ENCODE peak calls at places on chromosomes 5 and 9, in eight cellular contexts. One of them, this sample, is unnamed.

GRCh38 chr5:79692586-79692985 is 3.0 kb downstream of the CMYA5 start:
- DNase-seq in adrenal gland: no peak
- DNase-seq in tibial nerve: no peak
- DNase-seq in heart right ventricle: no peak
- DNase-seq in fibroblast of pulmonary artery: no peak
- DNase-seq in IMR-90: no peak
- DNase-seq in ovary: no peak
- DNase-seq in AG04450: no peak
- DNase-seq in this sample: no peak

GRCh38 chr5:128201065-128201926 is 117.7 kb downstream of the SLC12A2 start:
- DNase-seq in adrenal gland: peak; percentile 82
- DNase-seq in tibial nerve: peak; percentile 83
- DNase-seq in heart right ventricle: peak; percentile 81
- DNase-seq in fibroblast of pulmonary artery: peak; percentile 66
- DNase-seq in IMR-90: peak; percentile 50
- DNase-seq in ovary: peak; percentile 86
- DNase-seq in AG04450: no peak
- DNase-seq in this sample: peak; percentile 76

GRCh38 chr5:153802419-153802818 is 236.3 kb downstream of the FAM114A2 start:
- DNase-seq in adrenal gland: no peak
- DNase-seq in tibial nerve: no peak
- DNase-seq in heart right ventricle: no peak
- DNase-seq in fibroblast of pulmonary artery: no peak
- DNase-seq in IMR-90: no peak
- DNase-seq in ovary: no peak
- DNase-seq in AG04450: no peak
- DNase-seq in this sample: no peak

GRCh38 chr9:123998970-123999621 is 12.5 kb upstream of the LHX2 start:
- DNase-seq in adrenal gland: no peak
- DNase-seq in tibial nerve: no peak
- DNase-seq in heart right ventricle: peak; percentile 11
- DNase-seq in fibroblast of pulmonary artery: no peak
- DNase-seq in IMR-90: no peak
- DNase-seq in ovary: no peak
- DNase-seq in AG04450: no peak
- DNase-seq in this sample: no peak

GRCh38 chr5:78655731-78656130 is 7.2 kb upstream of the LHFPL2 start:
- DNase-seq in adrenal gland: no peak
- DNase-seq in tibial nerve: no peak
- DNase-seq in heart right ventricle: no peak
- DNase-seq in fibroblast of pulmonary artery: no peak
- DNase-seq in IMR-90: no peak
- DNase-seq in ovary: no peak
- DNase-seq in AG04450: no peak
- DNase-seq in this sample: no peak

GRCh38 chr5:96610747-96611146 is 51.4 kb upstream of the CAST start:
- DNase-seq in adrenal gland: no peak
- DNase-seq in tibial nerve: no peak
- DNase-seq in heart right ventricle: no peak
- DNase-seq in fibroblast of pulmonary artery: no peak
- DNase-seq in IMR-90: no peak
- DNase-seq in ovary: no peak
- DNase-seq in AG04450: no peak
- DNase-seq in this sample: peak; percentile 20

GRCh38 chr5:4523038-4523437 is 617.1 kb upstream of the ADAMTS16 start:
- DNase-seq in adrenal gland: no peak
- DNase-seq in tibial nerve: no peak
- DNase-seq in heart right ventricle: no peak
- DNase-seq in fibroblast of pulmonary artery: no peak
- DNase-seq in IMR-90: no peak
- DNase-seq in ovary: no peak
- DNase-seq in AG04450: no peak
- DNase-seq in this sample: no peak

GRCh38 chr5:74543162-74543995 is 97.1 kb downstream of the ENC1 start:
- DNase-seq in adrenal gland: no peak
- DNase-seq in tibial nerve: no peak
- DNase-seq in heart right ventricle: no peak
- DNase-seq in fibroblast of pulmonary artery: peak; percentile 74
- DNase-seq in IMR-90: peak; percentile 80
- DNase-seq in ovary: no peak
- DNase-seq in AG04450: no peak
- DNase-seq in this sample: peak; percentile 74

GRCh38 chr9:91841591-91841990 is 108.4 kb downstream of the ROR2 start:
- DNase-seq in adrenal gland: no peak
- DNase-seq in tibial nerve: no peak
- DNase-seq in heart right ventricle: no peak
- DNase-seq in fibroblast of pulmonary artery: no peak
- DNase-seq in IMR-90: no peak
- DNase-seq in ovary: no peak
- DNase-seq in AG04450: no peak
- DNase-seq in this sample: no peak

GRCh38 chr9:74724317-74724716 is 163.4 kb downstream of the TRPM6 start:
- DNase-seq in adrenal gland: no peak
- DNase-seq in tibial nerve: no peak
- DNase-seq in heart right ventricle: no peak
- DNase-seq in fibroblast of pulmonary artery: no peak
- DNase-seq in IMR-90: no peak
- DNase-seq in ovary: no peak
- DNase-seq in AG04450: no peak
- DNase-seq in this sample: no peak

GRCh38 chr5:142544946-142545652 is 140.8 kb downstream of the FGF1 start:
- DNase-seq in adrenal gland: no peak
- DNase-seq in tibial nerve: no peak
- DNase-seq in heart right ventricle: no peak
- DNase-seq in fibroblast of pulmonary artery: peak; percentile 62
- DNase-seq in IMR-90: peak; percentile 54
- DNase-seq in ovary: no peak
- DNase-seq in AG04450: no peak
- DNase-seq in this sample: peak; percentile 34

GRCh38 chr5:157793298-157793791 is 49.8 kb downstream of the LSM11 start:
- DNase-seq in adrenal gland: no peak
- DNase-seq in tibial nerve: no peak
- DNase-seq in heart right ventricle: no peak
- DNase-seq in fibroblast of pulmonary artery: no peak
- DNase-seq in IMR-90: no peak
- DNase-seq in ovary: no peak
- DNase-seq in AG04450: no peak
- DNase-seq in this sample: no peak

GRCh38 chr9:88258012-88258411 is 119.7 kb upstream of the SPATA31C2 start:
- DNase-seq in adrenal gland: peak; percentile 56
- DNase-seq in tibial nerve: no peak
- DNase-seq in heart right ventricle: peak; percentile 29
- DNase-seq in fibroblast of pulmonary artery: peak; percentile 73
- DNase-seq in IMR-90: peak; percentile 71
- DNase-seq in ovary: no peak
- DNase-seq in AG04450: no peak
- DNase-seq in this sample: peak; percentile 85

GRCh38 chr9:123778232-123778902 is 151.6 kb downstream of the DENND1A start:
- DNase-seq in adrenal gland: no peak
- DNase-seq in tibial nerve: no peak
- DNase-seq in heart right ventricle: no peak
- DNase-seq in fibroblast of pulmonary artery: no peak
- DNase-seq in IMR-90: no peak
- DNase-seq in ovary: no peak
- DNase-seq in AG04450: no peak
- DNase-seq in this sample: no peak

DNA sequence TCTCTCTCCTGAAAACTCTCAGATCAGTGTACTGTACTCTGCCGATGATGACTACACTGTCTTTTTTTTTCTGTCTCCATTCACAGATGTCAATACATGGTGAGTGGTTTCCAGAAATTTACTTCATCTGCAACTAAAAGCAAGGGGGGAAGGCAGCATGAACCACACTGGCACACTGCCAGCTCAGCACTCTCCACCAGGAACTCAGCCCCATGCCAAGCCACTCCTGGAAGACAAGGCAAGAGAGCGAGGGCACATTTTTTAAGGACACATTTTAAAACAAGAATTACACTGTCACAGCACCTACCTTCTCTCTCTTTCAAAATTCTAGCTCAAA is 75.3 kb downstream of the HMHB1 start:
- DNase-seq in adrenal gland: peak; percentile 29
- DNase-seq in tibial nerve: peak; percentile 14
- DNase-seq in heart right ventricle: peak; percentile 40
- DNase-seq in fibroblast of pulmonary artery: peak; percentile 53
- DNase-seq in IMR-90: peak; percentile 49
- DNase-seq in ovary: peak; percentile 19
- DNase-seq in AG04450: no peak
- DNase-seq in this sample: peak; percentile 60
- H3K4me3 ChIP-seq in adrenal gland: no peak overlapping the region
- H3K4me3 ChIP-seq in tibial nerve: no peak overlapping the region
- H3K4me3 ChIP-seq in heart right ventricle: no peak overlapping the region
- H3K4me3 ChIP-seq in fibroblast of pulmonary artery: no peak overlapping the region
- H3K4me3 ChIP-seq in IMR-90: no peak overlapping the region
- H3K4me3 ChIP-seq in ovary: no peak overlapping the region
- H3K4me3 ChIP-seq in AG04450: no peak overlapping the region
- H3K4me3 ChIP-seq in this sample: no peak overlapping the region

DNA sequence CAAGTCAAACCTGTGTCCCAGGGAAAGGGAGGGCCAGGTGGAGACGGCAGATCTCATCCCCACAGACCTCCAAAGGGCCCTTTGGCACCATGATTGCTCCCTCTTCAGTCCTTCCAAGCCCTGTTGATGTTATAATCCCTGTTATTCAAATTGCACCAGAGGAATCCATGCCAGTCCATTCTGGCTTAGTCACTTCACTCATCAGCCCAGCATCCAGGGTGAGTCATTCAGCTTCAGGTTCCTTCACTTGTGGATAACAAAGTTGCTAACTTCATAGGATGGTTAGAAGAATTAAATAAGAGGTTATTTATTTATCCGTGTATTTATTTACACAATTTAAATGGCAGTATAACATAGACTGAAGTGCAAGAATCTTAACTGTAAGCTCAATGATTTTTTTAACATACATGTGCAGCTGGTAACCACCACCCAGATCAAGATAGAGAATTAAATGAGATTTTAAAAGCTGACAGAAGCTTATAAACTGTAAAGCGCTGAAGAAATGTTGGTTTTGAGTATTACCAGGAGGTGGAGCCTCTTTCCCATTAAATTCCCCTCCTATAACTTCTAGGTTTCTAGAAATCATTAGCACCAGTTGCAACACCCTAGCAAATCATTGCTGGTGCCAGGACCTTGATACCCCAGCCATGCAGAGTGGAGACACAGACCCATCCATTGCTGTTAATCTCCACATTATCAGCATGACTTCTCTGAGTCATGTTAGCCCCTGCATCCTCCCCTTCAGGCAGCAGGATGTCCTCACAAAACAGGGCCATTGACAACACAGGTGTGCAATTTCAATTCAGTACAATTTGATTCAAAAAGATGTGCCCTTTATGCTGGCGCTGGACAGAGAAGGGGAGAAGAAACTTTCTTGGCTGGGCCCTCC is 77.4 kb downstream of the SEC61B start:
- DNase-seq in adrenal gland: peak; percentile 36
- DNase-seq in tibial nerve: no peak
- DNase-seq in heart right ventricle: no peak
- DNase-seq in fibroblast of pulmonary artery: peak; percentile 32
- DNase-seq in IMR-90: peak; percentile 83
- DNase-seq in ovary: no peak
- DNase-seq in AG04450: peak; percentile 33
- DNase-seq in this sample: peak; percentile 67
- TF ChIP-seq CTCF in adrenal gland: no peak
- TF ChIP-seq CTCF in tibial nerve: no peak
- TF ChIP-seq CTCF in heart right ventricle: peak; percentile 46
- TF ChIP-seq CTCF in fibroblast of pulmonary artery: peak; percentile 13
- TF ChIP-seq CTCF in IMR-90: peak; percentile 41
- TF ChIP-seq CTCF in ovary: no peak
- TF ChIP-seq CTCF in AG04450: no peak
- TF ChIP-seq CTCF in this sample: peak; percentile 47

GRCh38 chr5:64040496-64040895 is 78.3 kb upstream of the HTR1A start:
- DNase-seq in adrenal gland: no peak
- DNase-seq in tibial nerve: no peak
- DNase-seq in heart right ventricle: no peak
- DNase-seq in fibroblast of pulmonary artery: no peak
- DNase-seq in IMR-90: no peak
- DNase-seq in ovary: no peak
- DNase-seq in AG04450: no peak
- DNase-seq in this sample: no peak
- H3K4me3 ChIP-seq in adrenal gland: no peak overlapping the region
- H3K4me3 ChIP-seq in tibial nerve: no peak overlapping the region
- H3K4me3 ChIP-seq in heart right ventricle: no peak overlapping the region
- H3K4me3 ChIP-seq in fibroblast of pulmonary artery: no peak overlapping the region
- H3K4me3 ChIP-seq in IMR-90: no peak overlapping the region
- H3K4me3 ChIP-seq in ovary: no peak overlapping the region
- H3K4me3 ChIP-seq in AG04450: no peak overlapping the region
- H3K4me3 ChIP-seq in this sample: no peak overlapping the region

GRCh38 chr5:138536215-138536614 is 6.8 kb downstream of the ETF1 start:
- DNase-seq in adrenal gland: no peak
- DNase-seq in tibial nerve: no peak
- DNase-seq in heart right ventricle: no peak
- DNase-seq in fibroblast of pulmonary artery: no peak
- DNase-seq in IMR-90: no peak
- DNase-seq in ovary: no peak
- DNase-seq in AG04450: no peak
- DNase-seq in this sample: no peak

GRCh38 chr5:138538943-138539627 is 4.0 kb downstream of the ETF1 start:
- DNase-seq in adrenal gland: no peak
- DNase-seq in tibial nerve: no peak
- DNase-seq in heart right ventricle: no peak
- DNase-seq in fibroblast of pulmonary artery: no peak
- DNase-seq in IMR-90: no peak
- DNase-seq in ovary: no peak
- DNase-seq in AG04450: no peak
- DNase-seq in this sample: no peak

GRCh38 chr5:138533973-138534941 is 8.8 kb downstream of the ETF1 start:
- DNase-seq in adrenal gland: no peak
- DNase-seq in tibial nerve: no peak
- DNase-seq in heart right ventricle: no peak
- DNase-seq in fibroblast of pulmonary artery: no peak
- DNase-seq in IMR-90: no peak
- DNase-seq in ovary: no peak
- DNase-seq in AG04450: no peak
- DNase-seq in this sample: no peak

GRCh38 chr5:138539791-138540190 is 3.2 kb downstream of the ETF1 start:
- DNase-seq in adrenal gland: no peak
- DNase-seq in tibial nerve: no peak
- DNase-seq in heart right ventricle: no peak
- DNase-seq in fibroblast of pulmonary artery: no peak
- DNase-seq in IMR-90: no peak
- DNase-seq in ovary: no peak
- DNase-seq in AG04450: no peak
- DNase-seq in this sample: no peak

DNA sequence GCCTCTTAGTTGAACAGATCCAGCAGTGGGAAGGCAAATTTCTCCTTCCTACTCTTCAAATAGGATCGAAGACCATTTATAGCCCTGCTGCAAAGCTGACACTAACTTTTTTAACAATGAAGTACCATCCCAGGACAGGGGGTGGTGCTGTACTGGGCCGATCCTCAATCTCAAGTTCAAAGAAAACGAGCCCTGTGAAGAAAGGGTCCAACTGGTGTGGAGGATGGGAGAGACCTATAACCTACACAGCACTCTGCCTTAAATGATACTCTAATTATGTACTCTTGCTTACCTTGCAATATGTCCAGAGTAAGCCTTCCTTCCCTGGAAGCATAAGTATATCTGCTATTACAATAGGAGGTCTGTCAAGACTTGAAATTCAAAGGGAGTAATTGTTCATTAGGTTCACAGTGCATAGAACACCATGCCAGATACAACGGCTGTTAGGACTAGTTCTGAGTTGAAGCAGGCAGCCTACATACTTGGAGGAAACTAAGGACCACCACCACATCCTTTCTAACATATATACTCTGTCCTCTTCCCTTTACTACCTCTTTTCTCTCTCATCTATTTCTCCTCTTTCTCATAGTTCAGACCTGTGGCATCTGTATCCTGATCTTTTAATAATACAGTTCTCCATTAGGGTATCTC is 6.2 kb downstream of the ETF1 start:
- DNase-seq in adrenal gland: no peak
- DNase-seq in tibial nerve: no peak
- DNase-seq in heart right ventricle: no peak
- DNase-seq in fibroblast of pulmonary artery: no peak
- DNase-seq in IMR-90: no peak
- DNase-seq in ovary: no peak
- DNase-seq in AG04450: no peak
- DNase-seq in this sample: peak; percentile 44
- TF ChIP-seq CTCF in adrenal gland: no peak
- TF ChIP-seq CTCF in tibial nerve: peak; percentile 22
- TF ChIP-seq CTCF in heart right ventricle: no peak
- TF ChIP-seq CTCF in fibroblast of pulmonary artery: peak; percentile 54
- TF ChIP-seq CTCF in IMR-90: peak; percentile 27
- TF ChIP-seq CTCF in ovary: no peak
- TF ChIP-seq CTCF in AG04450: peak; percentile 43
- TF ChIP-seq CTCF in this sample: peak; percentile 67

This sample was measured in choroid plexus epithelial cell.